ENCODE peak calls at places on chromosomes 12 and 14, in seven cellular contexts. One of them, this sample, is unnamed.
A peak's percentile ranks its signal among the peaks of the same experiment; 100 is the strongest.

GRCh38 chr14:69921052-69921451 is 41.8 kb downstream of the SMOC1 start:
- DNase-seq in K562: no peak
- DNase-seq in SK-N-SH: no peak
- DNase-seq in HCT116: no peak
- DNase-seq in GM12878: no peak
- DNase-seq in HepG2: no peak
- DNase-seq in H1: no peak
- DNase-seq in this sample: no peak

GRCh38 chr12:107033758-107034739 is 47.1 kb upstream of the MTERF2 start:
- DNase-seq in K562: no peak
- DNase-seq in SK-N-SH: no peak
- DNase-seq in HCT116: no peak
- DNase-seq in GM12878: no peak
- DNase-seq in HepG2: no peak
- DNase-seq in H1: no peak
- DNase-seq in this sample: no peak

GRCh38 chr12:118319627-118320026 is 53.1 kb downstream of the TAOK3 start:
- DNase-seq in K562: no peak
- DNase-seq in SK-N-SH: no peak
- DNase-seq in HCT116: no peak
- DNase-seq in GM12878: no peak
- DNase-seq in HepG2: no peak
- DNase-seq in H1: no peak
- DNase-seq in this sample: no peak

GRCh38 chr12:58537278-58537677 is 383.0 kb downstream of the LRIG3 start:
- DNase-seq in K562: no peak
- DNase-seq in SK-N-SH: no peak
- DNase-seq in HCT116: no peak
- DNase-seq in GM12878: no peak
- DNase-seq in HepG2: peak; percentile 15
- DNase-seq in H1: no peak
- DNase-seq in this sample: no peak

GRCh38 chr12:49705479-49706267 is 1.5 kb downstream of the FMNL3 start:
- DNase-seq in K562: no peak
- DNase-seq in SK-N-SH: peak; percentile 20
- DNase-seq in HCT116: no peak
- DNase-seq in GM12878: no peak
- DNase-seq in HepG2: peak; percentile 10
- DNase-seq in H1: no peak
- DNase-seq in this sample: no peak

GRCh38 chr12:5840900-5841299 is 104.2 kb downstream of the ANO2 start:
- DNase-seq in K562: no peak
- DNase-seq in SK-N-SH: no peak
- DNase-seq in HCT116: no peak
- DNase-seq in GM12878: no peak
- DNase-seq in HepG2: no peak
- DNase-seq in H1: no peak
- DNase-seq in this sample: no peak

GRCh38 chr12:124804011-124804621 is 59.5 kb downstream of the SCARB1 start:
- DNase-seq in K562: peak; percentile 78
- DNase-seq in SK-N-SH: peak; percentile 78
- DNase-seq in HCT116: peak; percentile 57
- DNase-seq in GM12878: no peak
- DNase-seq in HepG2: peak; percentile 63
- DNase-seq in H1: peak; percentile 67
- DNase-seq in this sample: no peak

GRCh38 chr12:93851245-93851665 is 174.1 kb downstream of the CRADD start:
- DNase-seq in K562: no peak
- DNase-seq in SK-N-SH: no peak
- DNase-seq in HCT116: no peak
- DNase-seq in GM12878: no peak
- DNase-seq in HepG2: no peak
- DNase-seq in H1: no peak
- DNase-seq in this sample: no peak

GRCh38 chr14:22532345-22533056 is 56.5 kb downstream of the DAD1 start:
- DNase-seq in K562: no peak
- DNase-seq in SK-N-SH: no peak
- DNase-seq in HCT116: no peak
- DNase-seq in GM12878: no peak
- DNase-seq in HepG2: no peak
- DNase-seq in H1: no peak
- DNase-seq in this sample: no peak

GRCh38 chr12:56128669-56129209 is 672 bp downstream of the ESYT1 start:
- DNase-seq in K562: no peak
- DNase-seq in SK-N-SH: peak; percentile 53
- DNase-seq in HCT116: no peak
- DNase-seq in GM12878: no peak
- DNase-seq in HepG2: no peak
- DNase-seq in H1: no peak
- DNase-seq in this sample: no peak

GRCh38 chr14:85531141-85531593 is 1.2 kb downstream of the FLRT2 start:
- DNase-seq in K562: no peak
- DNase-seq in SK-N-SH: peak; percentile 5
- DNase-seq in HCT116: no peak
- DNase-seq in GM12878: no peak
- DNase-seq in HepG2: no peak
- DNase-seq in H1: peak; percentile 80
- DNase-seq in this sample: no peak

GRCh38 chr12:48956279-48957140 is 777 bp downstream of the ARF3 start:
- DNase-seq in K562: peak; percentile 88
- DNase-seq in SK-N-SH: peak; percentile 85
- DNase-seq in HCT116: peak; percentile 93
- DNase-seq in GM12878: peak; percentile 59
- DNase-seq in HepG2: peak; percentile 68
- DNase-seq in H1: peak; percentile 83
- DNase-seq in this sample: no peak

GRCh38 chr12:77847060-77847541 is 16.4 kb downstream of the NAV3 start:
- DNase-seq in K562: no peak
- DNase-seq in SK-N-SH: no peak
- DNase-seq in HCT116: no peak
- DNase-seq in GM12878: peak; percentile 75
- DNase-seq in HepG2: no peak
- DNase-seq in H1: no peak
- DNase-seq in this sample: peak; percentile 17

GRCh38 chr12:47360771-47361388 is 281.1 kb upstream of the AMIGO2 start:
- DNase-seq in K562: peak; percentile 17
- DNase-seq in SK-N-SH: no peak
- DNase-seq in HCT116: no peak
- DNase-seq in GM12878: no peak
- DNase-seq in HepG2: no peak
- DNase-seq in H1: no peak
- DNase-seq in this sample: no peak

GRCh38 chr12:42213954-42214426 is 24.1 kb downstream of the YAF2 start:
- DNase-seq in K562: no peak
- DNase-seq in SK-N-SH: no peak
- DNase-seq in HCT116: no peak
- DNase-seq in GM12878: no peak
- DNase-seq in HepG2: no peak
- DNase-seq in H1: no peak
- DNase-seq in this sample: no peak

GRCh38 chr14:49581209-49581960 is 4.8 kb downstream of the RPS29 start:
- DNase-seq in K562: no peak
- DNase-seq in SK-N-SH: no peak
- DNase-seq in HCT116: no peak
- DNase-seq in GM12878: no peak
- DNase-seq in HepG2: no peak
- DNase-seq in H1: no peak
- DNase-seq in this sample: no peak

GRCh38 chr14:98227000-98227726 is 1044.8 kb downstream of the BCL11B start:
- DNase-seq in K562: no peak
- DNase-seq in SK-N-SH: no peak
- DNase-seq in HCT116: no peak
- DNase-seq in GM12878: peak; percentile 51
- DNase-seq in HepG2: no peak
- DNase-seq in H1: no peak
- DNase-seq in this sample: no peak

GRCh38 chr12:115963030-115963480 is 314.4 kb downstream of the MED13L start:
- DNase-seq in K562: no peak
- DNase-seq in SK-N-SH: no peak
- DNase-seq in HCT116: no peak
- DNase-seq in GM12878: no peak
- DNase-seq in HepG2: no peak
- DNase-seq in H1: no peak
- DNase-seq in this sample: no peak

GRCh38 chr14:88553886-88554457 is 835 bp downstream of the PTPN21 start:
- DNase-seq in K562: no peak
- DNase-seq in SK-N-SH: no peak
- DNase-seq in HCT116: no peak
- DNase-seq in GM12878: no peak
- DNase-seq in HepG2: no peak
- DNase-seq in H1: no peak
- DNase-seq in this sample: no peak

GRCh38 chr14:49363926-49364751 is 222.0 kb downstream of the RPS29 start:
- DNase-seq in K562: no peak
- DNase-seq in SK-N-SH: no peak
- DNase-seq in HCT116: no peak
- DNase-seq in GM12878: no peak
- DNase-seq in HepG2: no peak
- DNase-seq in H1: no peak
- DNase-seq in this sample: no peak

GRCh38 chr14:97298331-97298730 is 501.1 kb downstream of the VRK1 start:
- DNase-seq in K562: peak; percentile 48
- DNase-seq in SK-N-SH: peak; percentile 4
- DNase-seq in HCT116: no peak
- DNase-seq in GM12878: no peak
- DNase-seq in HepG2: no peak
- DNase-seq in H1: peak; percentile 85
- DNase-seq in this sample: no peak

GRCh38 chr12:49233842-49234526 is 30.9 kb upstream of the TUBA1C start:
- DNase-seq in K562: peak; percentile 43
- DNase-seq in SK-N-SH: no peak
- DNase-seq in HCT116: no peak
- DNase-seq in GM12878: peak; percentile 35
- DNase-seq in HepG2: no peak
- DNase-seq in H1: no peak
- DNase-seq in this sample: no peak

GRCh38 chr12:130153803-130154202 is 8.5 kb upstream of the FZD10 start:
- DNase-seq in K562: no peak
- DNase-seq in SK-N-SH: no peak
- DNase-seq in HCT116: no peak
- DNase-seq in GM12878: no peak
- DNase-seq in HepG2: no peak
- DNase-seq in H1: no peak
- DNase-seq in this sample: no peak

GRCh38 chr14:73365727-73366126 is 92.6 kb downstream of the NUMB start:
- DNase-seq in K562: no peak
- DNase-seq in SK-N-SH: no peak
- DNase-seq in HCT116: no peak
- DNase-seq in GM12878: no peak
- DNase-seq in HepG2: peak; percentile 76
- DNase-seq in H1: no peak
- DNase-seq in this sample: no peak
- TF ChIP-seq SIN3A in K562: no peak
- TF ChIP-seq SIN3A in SK-N-SH: no peak
- TF ChIP-seq SIN3A in HCT116: no peak
- TF ChIP-seq SIN3A in GM12878: no peak
- TF ChIP-seq SIN3A in HepG2: no peak
- TF ChIP-seq SIN3A in H1: no peak
- TF ChIP-seq SIN3A in this sample: no peak

GRCh38 chr12:108181095-108181454 is 52.0 kb downstream of the WSCD2 start:
- DNase-seq in K562: no peak
- DNase-seq in SK-N-SH: no peak
- DNase-seq in HCT116: no peak
- DNase-seq in GM12878: no peak
- DNase-seq in HepG2: no peak
- DNase-seq in H1: no peak
- DNase-seq in this sample: no peak
- TF ChIP-seq SIN3A in K562: no peak
- TF ChIP-seq SIN3A in SK-N-SH: no peak
- TF ChIP-seq SIN3A in HCT116: no peak
- TF ChIP-seq SIN3A in GM12878: no peak
- TF ChIP-seq SIN3A in HepG2: no peak
- TF ChIP-seq SIN3A in H1: no peak
- TF ChIP-seq SIN3A in this sample: no peak

DNA sequence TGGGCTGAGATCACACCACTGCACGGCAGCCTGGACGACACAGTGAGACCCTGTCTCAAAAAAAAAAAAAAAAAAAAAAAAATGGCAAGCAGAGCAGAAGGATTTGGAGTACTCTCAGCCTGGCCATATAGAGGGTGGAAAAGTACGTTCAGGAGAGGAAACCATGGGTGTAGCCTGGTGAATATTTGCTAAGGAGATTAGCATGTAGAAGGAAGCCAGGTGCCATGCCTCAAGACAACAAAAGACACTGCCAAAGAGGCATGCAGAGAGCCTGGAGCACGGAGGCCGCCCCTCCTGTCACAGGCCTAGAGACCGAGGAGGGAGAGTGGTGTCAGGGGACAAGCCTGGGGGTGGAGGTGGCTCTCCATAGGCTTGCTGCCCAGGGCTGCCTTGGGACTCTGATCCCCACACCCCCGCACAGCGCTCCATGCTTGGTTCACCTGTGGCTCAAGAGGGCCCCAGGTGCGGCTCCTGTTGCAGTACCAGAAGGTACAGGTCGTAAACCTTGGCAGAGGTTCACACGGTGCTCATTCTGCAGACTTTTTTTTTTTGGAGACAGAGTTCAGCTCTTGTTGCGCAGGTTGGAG is 27.9 kb upstream of the DEGS2 start:
- DNase-seq in K562: no peak
- DNase-seq in SK-N-SH: no peak
- DNase-seq in HCT116: no peak
- DNase-seq in GM12878: no peak
- DNase-seq in HepG2: no peak
- DNase-seq in H1: no peak
- DNase-seq in this sample: no peak
- TF ChIP-seq SIN3A in K562: no peak
- TF ChIP-seq SIN3A in SK-N-SH: no peak
- TF ChIP-seq SIN3A in HCT116: no peak
- TF ChIP-seq SIN3A in GM12878: no peak
- TF ChIP-seq SIN3A in HepG2: no peak
- TF ChIP-seq SIN3A in H1: no peak
- TF ChIP-seq SIN3A in this sample: no peak

DNA sequence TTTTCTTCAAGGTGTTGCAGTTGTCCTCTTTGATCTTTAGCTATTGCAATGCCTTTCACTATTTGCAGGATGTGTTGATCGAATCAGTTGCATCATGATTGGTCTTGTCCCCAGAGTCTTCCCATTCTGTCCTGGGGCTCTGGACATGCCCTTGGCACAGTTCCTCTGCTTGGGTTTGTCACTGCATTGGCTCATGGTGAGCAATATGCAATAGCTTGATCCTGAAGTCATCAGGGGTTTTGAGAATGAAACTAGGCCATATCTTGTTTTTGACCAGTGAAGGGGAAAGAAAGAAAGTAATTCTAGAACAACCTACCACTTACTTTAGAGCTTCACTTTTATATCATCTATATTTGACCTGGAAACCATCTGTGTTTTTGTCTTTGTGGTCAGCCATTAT is 281.5 kb downstream of the TMEM117 start:
- DNase-seq in K562: no peak
- DNase-seq in SK-N-SH: no peak
- DNase-seq in HCT116: no peak
- DNase-seq in GM12878: no peak
- DNase-seq in HepG2: no peak
- DNase-seq in H1: no peak
- DNase-seq in this sample: no peak
- TF ChIP-seq SIN3A in K562: no peak
- TF ChIP-seq SIN3A in SK-N-SH: no peak
- TF ChIP-seq SIN3A in HCT116: no peak
- TF ChIP-seq SIN3A in GM12878: no peak
- TF ChIP-seq SIN3A in HepG2: no peak
- TF ChIP-seq SIN3A in H1: no peak
- TF ChIP-seq SIN3A in this sample: no peak

GRCh38 chr14:63901434-63902085 is 48.8 kb downstream of the SYNE2 start:
- DNase-seq in K562: no peak
- DNase-seq in SK-N-SH: no peak
- DNase-seq in HCT116: no peak
- DNase-seq in GM12878: no peak
- DNase-seq in HepG2: no peak
- DNase-seq in H1: no peak
- DNase-seq in this sample: no peak
- TF ChIP-seq SIN3A in K562: no peak
- TF ChIP-seq SIN3A in SK-N-SH: no peak
- TF ChIP-seq SIN3A in HCT116: no peak
- TF ChIP-seq SIN3A in GM12878: no peak
- TF ChIP-seq SIN3A in HepG2: no peak
- TF ChIP-seq SIN3A in H1: no peak
- TF ChIP-seq SIN3A in this sample: no peak

This sample was measured in Panc1.